ENCODE peak calls at places on chromosomes 12 and 14, in eight cellular contexts. K is CD8-positive, alpha-beta T cell; G is AG10803; C is kidney epithelial cell; R is effector memory CD4-positive, alpha-beta T cell; W is heart left ventricle; A is uterus; D is A549. U is an unnamed sample.

GRCh38 chr12:3770891-3771290 is 18.0 kb upstream of the CRACR2A start:
- DNase-seq in K (no peak), D (peak), C (peak), A (no peak), G (peak), W (no peak), R (no peak), U (no peak)

GRCh38 chr14:40113671-40114070 is 681.4 kb upstream of the FBXO33 start:
- DNase-seq in C (no peak), D (no peak), K (no peak), G (no peak), W (no peak), A (no peak), R (no peak), U (no peak)

GRCh38 chr14:22769369-22769768 is 2.9 kb downstream of the OXA1L start:
- DNase-seq in C (no peak), R (no peak), K (no peak), G (no peak), A (no peak), W (no peak), D (no peak), U (no peak)

GRCh38 chr12:26857465-26858176 is 24.6 kb upstream of the ITPR2 start:
- DNase-seq in K (no peak), R (no peak), W (no peak), D (no peak), A (no peak), G (no peak), C (no peak), U (no peak)

GRCh38 chr12:108696111-108696995 is 35.0 kb downstream of the CORO1C start:
- DNase-seq in W (no peak), R (no peak), A (peak), D (no peak), G (peak), K (peak), C (peak), U (no peak)

GRCh38 chr12:70657621-70658286 is 20.5 kb upstream of the PTPRB start:
- DNase-seq in D (no peak), G (no peak), W (no peak), A (no peak), C (no peak), R (no peak), K (no peak), U (no peak)

GRCh38 chr14:70988452-70988851 is 81.2 kb downstream of the PCNX1 start:
- DNase-seq in G (no peak), R (no peak), A (no peak), K (no peak), W (no peak), C (no peak), D (no peak), U (no peak)

GRCh38 chr12:15212877-15213276 is 8.3 kb downstream of the RERG start:
- DNase-seq in A (no peak), D (no peak), R (no peak), W (no peak), K (no peak), C (no peak), G (no peak), U (no peak)

GRCh38 chr12:51098611-51099010 is 15.2 kb upstream of the CSRNP2 start:
- DNase-seq in W (no peak), G (no peak), R (no peak), K (no peak), C (no peak), D (no peak), A (no peak), U (no peak)

GRCh38 chr14:104499784-104500496 is 79.6 kb upstream of the C14orf180 start:
- DNase-seq in G (no peak), A (no peak), W (no peak), D (no peak), C (no peak), R (no peak), K (no peak), U (no peak)

GRCh38 chr14:63596998-63597658 is 44.5 kb downstream of the WDR89 start:
- DNase-seq in A (no peak), R (no peak), D (no peak), G (no peak), C (no peak), K (no peak), W (no peak), U (no peak)
- H3K4me3 ChIP-seq in A (no peak), R (no peak), D (no peak), G (no peak), C (no peak), K (no peak), W (no peak), U (no peak)

GRCh38 chr12:11877102-11877826 is 193.5 kb upstream of the BCL2L14 start:
- DNase-seq in A (no peak), R (no peak), D (no peak), C (no peak), K (no peak), G (no peak), W (no peak), U (no peak)
- H3K4me3 ChIP-seq in A (no peak), R (no peak), D (no peak), C (no peak), K (no peak), G (no peak), W (no peak), U (no peak)

GRCh38 chr12:85866929-85867776 is 6.9 kb upstream of the NTS start:
- DNase-seq in A (peak), R (no peak), K (no peak), C (peak), D (peak), G (peak), W (no peak), U (no peak)
- H3K4me3 ChIP-seq in A (no peak), R (no peak), K (no peak), C (no peak), D (no peak), G (no peak), W (peak), U (no peak)

GRCh38 chr12:48651681-48652080 is 30.4 kb downstream of the KANSL2 start:
- DNase-seq in A (no peak), D (no peak), C (no peak), G (peak), K (no peak), W (no peak), R (no peak), U (no peak)
- H3K4me3 ChIP-seq in A (no peak), D (no peak), C (no peak), G (no peak), K (no peak), W (no peak), R (no peak), U (no peak)

GRCh38 chr12:46366771-46367170 is 5.8 kb downstream of the SLC38A2 start:
- DNase-seq in K (no peak), W (no peak), R (no peak), C (no peak), D (no peak), A (no peak), G (no peak), U (no peak)

GRCh38 chr12:46363582-46364299 is 8.8 kb downstream of the SLC38A2 start:
- DNase-seq in A (no peak), G (no peak), D (no peak), C (no peak), R (no peak), W (no peak), K (no peak), U (no peak)

GRCh38 chr12:46364300-46364696 is 8.3 kb downstream of the SLC38A2 start:
- DNase-seq in K (no peak), C (no peak), G (no peak), W (no peak), R (no peak), A (no peak), D (no peak), U (no peak)

GRCh38 chr12:46365951-46366379 is 6.6 kb downstream of the SLC38A2 start:
- DNase-seq in A (no peak), K (no peak), W (no peak), C (no peak), D (no peak), G (no peak), R (no peak), U (no peak)

DNA sequence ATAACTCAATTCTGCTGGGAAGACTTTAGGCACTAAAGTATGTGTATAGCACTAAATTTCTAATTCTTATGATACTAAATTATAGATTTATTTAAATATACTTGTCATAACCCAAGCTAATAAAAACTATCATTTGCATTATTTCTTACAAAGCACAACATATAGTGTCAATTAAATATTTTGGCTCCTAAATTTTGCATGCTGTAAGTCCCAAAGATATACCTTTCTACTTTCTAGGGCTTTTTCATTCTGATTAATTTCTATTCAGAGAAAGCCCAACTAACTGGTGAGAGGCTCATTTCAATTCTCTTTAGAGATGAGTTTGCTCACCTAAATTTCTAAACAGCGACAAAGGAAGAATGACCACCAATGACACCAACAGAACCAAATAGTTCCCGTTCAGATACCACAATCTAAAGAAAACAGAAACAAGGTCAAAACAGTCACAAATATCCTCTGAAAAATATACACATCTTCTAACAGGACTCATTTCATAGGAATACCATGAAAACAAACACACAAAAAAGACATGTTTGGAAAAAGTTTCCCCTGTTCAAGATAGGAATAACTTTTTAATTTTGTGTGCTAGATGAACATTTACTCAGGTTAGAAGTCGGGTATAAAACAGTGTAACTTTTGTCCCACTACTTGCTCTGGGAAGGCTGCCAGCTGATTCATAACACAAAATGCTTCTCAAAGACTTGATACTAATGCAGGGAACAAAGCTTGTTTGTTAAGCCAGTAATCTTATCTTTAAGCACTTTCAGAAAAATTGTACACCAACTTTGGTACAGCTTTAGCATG is 7.6 kb downstream of the SLC38A2 start:
- DNase-seq in W (peak), K (no peak), C (no peak), A (peak), R (no peak), D (peak), G (peak), U (no peak)
- H3K4me3 ChIP-seq in W (peak), K (no peak), C (no peak), A (peak), R (no peak), D (peak), G (peak), U (no peak)

GRCh38 chr12:67854351-67854750 is 134.9 kb upstream of the IFNG-AS1 start:
- DNase-seq in G (no peak), K (no peak), W (no peak), D (no peak), C (no peak), A (no peak), R (no peak), U (no peak)

GRCh38 chr12:67855103-67855502 is 134.1 kb upstream of the IFNG-AS1 start:
- DNase-seq in R (no peak), A (no peak), C (no peak), W (no peak), G (no peak), K (no peak), D (no peak), U (no peak)

DNA sequence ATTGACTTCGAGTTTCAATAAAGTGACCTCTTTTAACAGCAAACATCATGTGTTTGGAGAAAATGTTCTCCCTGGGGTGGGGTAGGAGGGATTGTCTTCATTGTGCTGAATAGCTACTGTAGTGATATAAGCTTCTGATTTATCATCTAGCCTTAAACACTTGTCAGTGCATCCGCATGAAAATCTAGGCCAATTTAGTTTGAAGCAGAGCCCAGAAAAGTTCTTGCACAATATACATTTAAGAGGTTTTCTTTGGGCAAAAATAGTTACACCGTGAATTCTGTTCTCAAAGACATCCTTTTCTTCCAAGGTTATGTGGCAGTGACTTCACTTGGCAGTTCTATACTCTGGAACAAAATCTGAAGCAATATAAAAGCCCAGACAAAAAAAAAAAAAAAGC is 136.0 kb upstream of the IFNG-AS1 start:
- DNase-seq in G (peak), A (no peak), C (no peak), W (no peak), K (no peak), R (no peak), D (no peak), U (no peak)
- H3K4me3 ChIP-seq in G (peak), A (no peak), C (no peak), W (no peak), K (no peak), R (no peak), D (no peak), U (no peak)

DNA sequence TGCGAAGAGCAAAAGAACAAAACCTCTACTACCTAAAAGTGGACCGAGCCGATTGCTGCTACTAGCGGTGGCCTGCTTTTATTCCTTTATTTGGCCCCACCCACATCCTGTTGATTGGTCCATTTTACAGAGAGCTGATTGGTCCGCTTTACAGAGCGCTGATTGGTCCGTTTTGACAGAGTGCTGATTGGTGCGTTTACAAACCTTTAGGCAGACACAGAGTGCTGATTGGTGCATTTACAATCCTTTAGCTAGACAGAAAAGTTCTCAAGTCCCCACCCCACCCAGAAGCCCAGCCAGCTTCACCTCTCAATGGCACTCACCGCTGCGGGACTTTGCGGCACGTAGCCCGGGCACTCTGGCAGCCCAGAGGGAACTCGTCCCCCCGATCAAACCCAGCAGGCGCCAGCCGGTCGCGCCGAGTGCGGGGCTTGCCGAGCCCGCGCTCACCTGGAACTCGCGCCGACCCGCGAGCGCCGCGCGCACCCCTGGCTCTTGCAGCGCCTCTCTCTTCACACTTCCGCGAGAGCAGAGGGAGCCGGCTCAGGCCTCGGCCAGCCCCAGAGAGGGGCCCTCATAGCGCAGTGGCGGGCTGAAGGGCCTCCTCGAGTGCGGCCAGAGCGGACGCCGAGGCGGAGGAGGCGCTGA is 8.7 kb upstream of the FGD4 start:
- DNase-seq in W (peak), G (no peak), D (peak), K (no peak), A (no peak), C (no peak), R (no peak), U (no peak)
- H3K4me3 ChIP-seq in W (peak), G (peak), D (peak), K (no peak), A (no peak), C (peak), R (peak), U (no peak)

DNA sequence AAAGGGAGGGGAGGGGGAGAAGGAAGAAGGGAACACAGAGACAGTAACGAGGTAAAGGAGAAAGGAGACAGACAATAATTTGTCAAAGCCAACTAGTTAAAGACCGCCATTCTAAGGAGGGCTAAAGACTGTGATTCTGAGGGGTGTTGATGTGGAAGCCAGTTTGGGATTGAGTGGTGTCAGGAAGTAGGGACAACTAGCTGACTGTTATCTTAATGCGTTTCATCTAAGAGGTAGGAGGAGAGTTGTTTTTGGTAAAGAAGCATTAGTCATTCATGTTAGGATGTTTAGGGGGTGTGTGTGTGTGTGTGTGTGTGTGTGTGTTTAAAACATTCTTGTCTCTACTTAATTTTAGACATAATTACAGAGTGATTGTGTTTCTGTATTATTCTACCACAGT is 95.0 kb downstream of the INSM2 start:
- DNase-seq in A (no peak), C (no peak), D (no peak), R (no peak), W (no peak), G (no peak), K (no peak), U (no peak)
- H3K4me3 ChIP-seq in A (no peak), C (no peak), D (no peak), R (no peak), W (no peak), G (no peak), K (no peak), U (no peak)

DNA sequence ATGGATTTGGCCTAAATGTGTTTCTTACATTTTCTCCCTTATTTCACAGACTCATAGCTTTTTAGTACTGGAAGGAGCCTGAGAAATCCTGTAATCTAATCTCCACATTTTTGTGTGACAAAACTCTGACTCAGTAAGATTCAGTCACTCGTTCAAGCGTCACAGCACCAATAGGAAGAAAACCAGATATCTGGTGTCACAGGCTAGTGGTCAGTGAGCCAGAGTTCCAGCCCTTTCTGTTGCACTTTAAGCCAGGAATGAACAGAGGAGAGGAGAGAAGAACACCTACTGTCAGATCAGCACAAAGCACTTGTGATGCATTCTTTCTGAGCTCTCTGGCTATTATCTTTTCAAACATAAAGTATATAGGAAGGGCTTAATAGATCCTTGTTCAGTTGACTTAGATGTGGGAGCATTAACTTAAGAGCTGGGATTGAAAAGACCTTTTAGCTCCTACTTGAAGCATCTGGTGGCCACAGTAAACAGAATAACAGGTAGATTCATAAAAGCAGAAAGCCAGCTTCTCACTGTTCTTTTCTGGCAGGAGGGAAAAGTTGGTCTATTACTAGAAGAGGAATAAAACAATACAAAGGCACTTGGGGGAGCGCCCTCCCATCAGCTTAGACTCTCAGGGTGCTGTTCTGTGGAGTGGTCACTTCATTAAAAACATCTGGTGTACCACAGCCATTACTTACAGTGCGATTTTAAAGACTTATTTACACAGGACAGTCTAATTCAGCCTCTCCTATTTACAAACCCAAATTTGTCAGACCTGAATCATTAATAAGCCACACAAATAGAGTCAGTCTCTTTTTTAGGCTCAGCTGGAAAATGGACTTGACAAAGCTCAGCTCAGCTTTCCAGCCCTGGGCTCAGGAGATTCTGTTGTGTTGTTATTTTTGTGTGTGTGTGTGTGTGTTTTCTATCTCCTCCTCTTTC is 12.2 kb upstream of the NID2 start:
- DNase-seq in W (no peak), C (peak), A (no peak), D (peak), K (no peak), R (no peak), G (peak), U (no peak)
- H3K4me3 ChIP-seq in W (no peak), C (no peak), A (no peak), D (no peak), K (no peak), R (no peak), G (no peak), U (no peak)

U was measured in lower leg skin.